ENCODE peak calls at places on chromosome 2, in nine cellular contexts. B is hepatic stellate cell, K is uterus, U is aorta, Z is HS-5, S is AG09309, T is amygdala, X is choroid plexus epithelial cell, M is kidney glomerular epithelial cell. D is an unnamed sample.

GRCh38 chr2:37189452-37190153 is 1.1 kb upstream of the SULT6B1 start:
- DNase-seq in B (peak; percentile 60), K (no peak), U (no peak), Z (peak; percentile 74), S (peak; percentile 67), T (no peak), X (peak; percentile 98), M (peak; percentile 85), D (peak; percentile 62)

GRCh38 chr2:43467889-43468288 is 127.9 kb downstream of the THADA start:
- DNase-seq in B (no peak), K (no peak), U (no peak), Z (peak; percentile 60), S (no peak), T (no peak), X (no peak), M (peak; percentile 22), D (peak; percentile 83)

GRCh38 chr2:40287815-40288214 is 164.1 kb downstream of the SLC8A1 start:
- DNase-seq in B (no peak), K (no peak), U (no peak), Z (no peak), S (no peak), T (no peak), X (no peak), M (no peak), D (no peak)

GRCh38 chr2:15638720-15639119 is 47.1 kb downstream of the DDX1 start:
- DNase-seq in B (peak; percentile 59), K (no peak), U (no peak), Z (no peak), S (peak; percentile 18), T (no peak), X (peak; percentile 56), M (peak; percentile 41), D (no peak)

GRCh38 chr2:181891966-181892794 is 650 bp downstream of the ITPRID2 start:
- DNase-seq in B (peak; percentile 49), K (peak; percentile 57), U (peak; percentile 81), Z (peak; percentile 51), S (no peak), T (peak; percentile 68), X (peak; percentile 52), M (peak; percentile 61), D (no peak)

GRCh38 chr2:144099746-144100438 is 420.0 kb downstream of the ZEB2 start:
- DNase-seq in B (peak; percentile 55), K (no peak), U (no peak), Z (peak; percentile 73), S (no peak), T (no peak), X (peak; percentile 92), M (no peak), D (peak; percentile 97)

GRCh38 chr2:190119257-190119656 is 56.7 kb upstream of the MSTN start:
- DNase-seq in B (no peak), K (peak; percentile 25), U (peak; percentile 42), Z (no peak), S (no peak), T (peak; percentile 60), X (peak; percentile 58), M (no peak), D (no peak)

GRCh38 chr2:120937736-120938131 is 202.1 kb downstream of the GLI2 start:
- DNase-seq in B (peak; percentile 86), K (peak; percentile 64), U (no peak), Z (no peak), S (no peak), T (no peak), X (peak; percentile 73), M (peak; percentile 52), D (no peak)

GRCh38 chr2:28366496-28367282 is 26.0 kb upstream of the FOSL2 start:
- DNase-seq in B (peak; percentile 53), K (no peak), U (peak; percentile 55), Z (no peak), S (no peak), T (no peak), X (peak; percentile 49), M (no peak), D (no peak)

GRCh38 chr2:187312734-187313282 is 135.2 kb downstream of the CALCRL start:
- DNase-seq in B (no peak), K (no peak), U (no peak), Z (no peak), S (no peak), T (no peak), X (no peak), M (no peak), D (no peak)

GRCh38 chr2:174761837-174762236 is 2.4 kb downstream of the CHRNA1 start:
- DNase-seq in B (peak; percentile 57), K (no peak), U (no peak), Z (no peak), S (no peak), T (no peak), X (peak; percentile 65), M (no peak), D (no peak)